ENCODE peak calls at places on chromosomes 12 and 14, in nine cellular contexts. N is Panc1; E is naive thymus-derived CD4-positive, alpha-beta T cell; D is aorta; Q is mammary epithelial cell; Y is fibroblast of lung; X is RWPE2; O is spleen; K is gastrocnemius medialis. P is an unnamed sample. For H3K4me1, the result is how much of the 10 kb centered on the place peaks cover.

GRCh38 chr12:94242871-94243270 is 94.5 kb downstream of the PLXNC1 start:
- DNase-seq in N (no peak), E (no peak), D (no peak), Q (no peak), Y (no peak), X (no peak), O (peak), K (peak), P (no peak)

GRCh38 chr14:100156776-100157175 is 2.7 kb downstream of the DEGS2 start:
- DNase-seq in N (no peak), E (no peak), D (no peak), Q (no peak), Y (no peak), X (no peak), O (no peak), K (no peak), P (no peak)

GRCh38 chr12:72295744-72296143 is 23.6 kb downstream of the TRHDE start:
- DNase-seq in N (no peak), E (no peak), D (no peak), Q (peak), Y (peak), X (no peak), O (no peak), K (no peak), P (no peak)

GRCh38 chr12:22899184-22899583 is 274.2 kb downstream of the ETNK1 start:
- DNase-seq in N (no peak), E (no peak), D (no peak), Q (no peak), Y (no peak), X (no peak), O (no peak), K (no peak), P (no peak)

GRCh38 chr12:67534671-67535070 is 113.9 kb upstream of the DYRK2 start:
- DNase-seq in N (no peak), E (no peak), D (no peak), Q (peak), Y (peak), X (no peak), O (no peak), K (no peak), P (no peak)

GRCh38 chr12:53048033-53048779 is 1.7 kb upstream of the TNS2 start:
- DNase-seq in N (no peak), E (no peak), D (peak), Q (no peak), Y (no peak), X (peak), O (peak), K (peak), P (peak)

GRCh38 chr14:50060871-50061663 is 55.3 kb downstream of the VCPKMT start:
- DNase-seq in N (no peak), E (no peak), D (peak), Q (peak), Y (peak), X (peak), O (peak), K (peak), P (peak)

GRCh38 chr14:105087308-105087962 is 22.2 kb upstream of the GPR132 start:
- DNase-seq in N (no peak), E (no peak), D (peak), Q (peak), Y (peak), X (peak), O (peak), K (no peak), P (no peak)

GRCh38 chr14:20799955-20800544 is 2.6 kb downstream of the RNASE1 start:
- DNase-seq in N (no peak), E (no peak), D (no peak), Q (no peak), Y (no peak), X (no peak), O (peak), K (no peak), P (no peak)

GRCh38 chr14:71626281-71626835 is 305.9 kb upstream of the RGS6 start:
- DNase-seq in N (no peak), E (no peak), D (no peak), Q (no peak), Y (peak), X (no peak), O (no peak), K (no peak), P (no peak)

GRCh38 chr14:71623939-71624338 is 308.3 kb upstream of the RGS6 start:
- DNase-seq in N (no peak), E (no peak), D (no peak), Q (no peak), Y (no peak), X (no peak), O (no peak), K (no peak), P (no peak)

GRCh38 chr14:71621966-71622365 is 310.3 kb upstream of the RGS6 start:
- DNase-seq in N (no peak), E (no peak), D (no peak), Q (no peak), Y (no peak), X (no peak), O (no peak), K (no peak), P (no peak)

GRCh38 chr14:71628433-71628832 is 303.8 kb upstream of the RGS6 start:
- DNase-seq in N (no peak), E (no peak), D (no peak), Q (no peak), Y (no peak), X (no peak), O (no peak), K (no peak), P (no peak)

DNA sequence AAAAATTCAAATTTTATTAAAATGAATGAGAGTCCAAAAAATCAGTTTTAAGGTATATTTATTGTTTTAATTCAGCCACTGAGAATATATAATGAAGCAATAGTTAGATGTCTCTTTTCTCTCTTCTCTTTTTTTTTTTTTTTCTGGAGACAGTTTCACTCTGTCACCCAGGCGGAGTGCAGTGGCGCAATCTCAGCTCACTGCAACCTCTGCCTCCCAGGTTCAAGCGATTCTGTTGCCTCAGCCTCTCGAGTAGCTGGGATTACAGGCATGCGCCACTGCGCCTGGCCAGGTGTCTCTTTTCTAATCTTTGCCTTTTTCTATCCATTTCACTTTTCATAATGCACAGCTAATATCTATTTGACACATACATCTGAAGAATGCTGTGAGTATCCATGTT is 307.1 kb upstream of the RGS6 start:
- DNase-seq in N (no peak), E (no peak), D (no peak), Q (no peak), Y (no peak), X (no peak), O (peak), K (no peak), P (no peak)
- H3K4me1 ChIP-seq in N (under half), E (under half), D (under half), Q (under half), Y (under half), X (under half), O (under half), K (under half), P (under half)

GRCh38 chr12:68815232-68815927 is 7.4 kb downstream of the MDM2 start:
- DNase-seq in N (no peak), E (no peak), D (no peak), Q (no peak), Y (no peak), X (no peak), O (no peak), K (no peak), P (peak)
- H3K4me3 ChIP-seq in N (no peak), E (no peak), D (no peak), Q (no peak), Y (no peak), X (no peak), O (no peak), K (no peak), P (no peak)

DNA sequence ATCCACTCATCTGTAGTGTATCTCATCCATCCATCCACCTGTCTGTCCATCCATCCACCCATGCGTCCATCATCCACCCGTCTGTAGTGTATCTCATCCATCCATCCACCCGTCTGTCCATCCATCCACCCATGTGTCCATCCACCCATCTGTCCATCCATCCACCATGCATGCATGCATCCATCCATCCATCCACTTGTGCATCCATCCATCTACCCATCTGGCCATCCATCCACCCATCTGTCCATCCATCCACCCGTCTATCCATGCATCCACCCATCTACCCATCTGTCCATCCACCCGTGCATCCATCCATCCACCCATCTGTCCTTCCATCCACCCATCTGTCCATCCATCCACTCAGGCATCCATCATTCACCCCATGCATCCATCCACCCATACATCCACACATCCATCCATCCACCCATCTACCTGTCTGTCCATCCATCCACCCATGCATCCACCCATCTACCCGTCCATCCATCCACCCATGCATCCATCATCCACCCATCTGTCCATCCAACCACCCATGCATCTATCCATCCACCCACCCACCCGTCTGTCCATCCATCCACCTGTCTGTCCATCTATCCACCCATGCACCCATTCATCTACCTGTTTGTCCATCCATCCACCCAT is 28.5 kb downstream of the FBRSL1 start:
- DNase-seq in N (no peak), E (no peak), D (no peak), Q (no peak), Y (no peak), X (no peak), O (no peak), K (no peak), P (no peak)
- H3K4me1 ChIP-seq in N (under half), E (under half), D (under half), Q (under half), Y (under half), X (under half), O (under half), K (under half), P (under half)

GRCh38 chr12:82783456-82783855 is 96.8 kb downstream of the TMTC2 start:
- DNase-seq in N (no peak), E (no peak), D (no peak), Q (no peak), Y (no peak), X (no peak), O (no peak), K (no peak), P (no peak)
- H3K4me3 ChIP-seq in N (no peak), E (no peak), D (no peak), Q (no peak), Y (no peak), X (no peak), O (no peak), K (no peak), P (no peak)

GRCh38 chr12:123532021-123532420 is 1.5 kb downstream of the RILPL1 start:
- DNase-seq in N (no peak), E (no peak), D (no peak), Q (peak), Y (no peak), X (no peak), O (no peak), K (peak), P (no peak)

GRCh38 chr12:123530683-123531082 is 2.8 kb downstream of the RILPL1 start:
- DNase-seq in N (no peak), E (no peak), D (no peak), Q (no peak), Y (no peak), X (no peak), O (no peak), K (no peak), P (no peak)

GRCh38 chr12:123532808-123533649 is 490 bp downstream of the RILPL1 start:
- DNase-seq in N (no peak), E (no peak), D (peak), Q (peak), Y (peak), X (no peak), O (peak), K (peak), P (peak)

GRCh38 chr12:123531091-123531490 is 2.4 kb downstream of the RILPL1 start:
- DNase-seq in N (no peak), E (no peak), D (no peak), Q (no peak), Y (no peak), X (no peak), O (no peak), K (peak), P (no peak)

GRCh38 chr12:123533672-123534643 is at the start of gene RILPL1:
- DNase-seq in N (no peak), E (peak), D (peak), Q (peak), Y (peak), X (no peak), O (peak), K (peak), P (peak)
- H3K4me1 ChIP-seq in N (under half), E (under half), D (under half), Q (under half), Y (under half), X (under half), O (under half), K (under half), P (under half)

GRCh38 chr14:97156705-97157104 is 359.5 kb downstream of the VRK1 start:
- DNase-seq in N (no peak), E (no peak), D (no peak), Q (no peak), Y (no peak), X (no peak), O (no peak), K (no peak), P (no peak)
- H3K4me3 ChIP-seq in N (no peak), E (no peak), D (no peak), Q (no peak), Y (no peak), X (no peak), O (no peak), K (no peak), P (no peak)

DNA sequence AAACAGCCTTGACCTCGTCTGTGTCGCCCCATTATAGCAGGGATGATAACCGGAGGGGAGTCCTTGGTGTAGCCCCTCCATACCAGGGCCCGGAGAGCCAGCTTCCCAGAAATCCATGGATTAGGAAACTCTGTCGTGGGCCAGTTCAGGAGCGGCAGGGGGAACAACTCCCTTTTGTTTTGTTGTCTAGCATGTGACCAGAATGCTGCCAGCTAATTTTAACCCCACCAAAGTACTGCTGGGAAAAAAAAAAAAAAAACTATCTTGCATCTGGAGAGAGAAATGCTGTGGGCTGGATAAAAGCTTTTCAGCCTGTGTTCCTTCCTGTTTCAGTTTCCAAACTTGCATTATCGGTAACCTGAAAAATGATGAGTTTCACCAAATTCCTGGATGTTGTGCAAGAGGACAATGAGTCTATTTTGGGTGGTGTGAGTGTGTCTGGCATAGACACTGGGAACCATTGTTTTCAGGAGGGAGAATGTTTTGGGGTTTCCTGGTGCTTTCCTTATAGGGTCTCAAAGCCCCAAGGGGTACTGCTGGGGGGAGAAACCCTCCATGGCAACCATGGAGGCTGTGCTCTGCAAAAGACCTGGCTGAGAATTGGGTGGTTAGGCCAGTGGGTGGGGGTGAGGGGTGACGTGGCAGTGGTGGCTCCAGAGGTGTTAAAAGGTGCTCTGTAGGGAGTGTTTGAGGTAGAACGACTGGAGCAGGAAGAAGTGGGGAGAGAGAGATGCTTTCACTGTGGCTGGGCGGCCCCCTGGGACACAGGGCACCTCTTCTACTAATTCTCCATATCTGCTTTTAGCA is 14.9 kb upstream of the IRF2BPL start:
- DNase-seq in N (no peak), E (no peak), D (peak), Q (peak), Y (peak), X (no peak), O (peak), K (no peak), P (no peak)
- H3K4me1 ChIP-seq in N (half or more), E (half or more), D (under half), Q (half or more), Y (half or more), X (half or more), O (half or more), K (half or more), P (half or more)